ENCODE peak calls at places on chromosomes 6 and 20, in four cellular contexts. Q is transverse colon, D is PC-9, O is uterus. B is an unnamed sample. For H3K4me1, the result is how much of the 10 kb centered on the place peaks cover.

GRCh38 chr20:24382775-24383174 is 86.7 kb upstream of the SYNDIG1 start:
- DNase-seq in Q (peak), O (no peak), D (no peak), B (no peak)

GRCh38 chr20:25453035-25453810 is 45.8 kb downstream of the GINS1 start:
- DNase-seq in O (no peak), Q (no peak), D (no peak), B (peak)

GRCh38 chr6:27810768-27811298 is 101.4 kb downstream of the OR2B2 start:
- DNase-seq in Q (no peak), O (no peak), D (no peak), B (no peak)

GRCh38 chr20:52087471-52087870 is 104.1 kb downstream of the ZFP64 start:
- DNase-seq in D (no peak), O (no peak), Q (no peak), B (no peak)

GRCh38 chr6:158784505-158784904 is 34.7 kb downstream of the EZR start:
- DNase-seq in Q (no peak), O (no peak), D (peak), B (no peak)

GRCh38 chr6:37174515-37175331 is 4.8 kb downstream of the PIM1 start:
- DNase-seq in Q (no peak), D (no peak), O (no peak), B (no peak)

GRCh38 chr20:5448449-5449118 is 131.8 kb upstream of the PROKR2 start:
- DNase-seq in Q (peak), O (no peak), D (peak), B (no peak)

GRCh38 chr6:105566503-105566902 is 163.6 kb upstream of the PREP start:
- DNase-seq in Q (peak), O (no peak), D (no peak), B (no peak)

GRCh38 chr20:16115891-16116577 is 457.2 kb downstream of the KIF16B start:
- DNase-seq in Q (no peak), O (no peak), D (no peak), B (no peak)

GRCh38 chr6:108116781-108117426 is 42.4 kb upstream of the OSTM1 start:
- DNase-seq in O (no peak), Q (no peak), D (no peak), B (no peak)

GRCh38 chr6:108115598-108116058 is 41.1 kb upstream of the OSTM1 start:
- DNase-seq in Q (peak), D (peak), O (no peak), B (peak)

GRCh38 chr6:108114861-108115597 is 40.5 kb upstream of the OSTM1 start:
- DNase-seq in Q (peak), D (peak), O (peak), B (peak)

GRCh38 chr6:108117427-108118358 is 43.2 kb upstream of the OSTM1 start:
- DNase-seq in D (peak), Q (peak), O (peak), B (peak)

GRCh38 chr6:108116424-108116780 is 41.9 kb upstream of the OSTM1 start:
- DNase-seq in D (no peak), O (no peak), Q (no peak), B (no peak)
- H3K4me1 ChIP-seq in D (under half), O (under half), Q (half or more), B (under half)

GRCh38 chr6:47197672-47198640 is 111.7 kb downstream of the TNFRSF21 start:
- DNase-seq in O (no peak), D (no peak), Q (no peak), B (no peak)
- H3K4me3 ChIP-seq in O (no peak), D (peak), Q (no peak), B (no peak)

GRCh38 chr20:18299364-18299763 is 11.0 kb downstream of the ZNF133 start:
- DNase-seq in Q (no peak), D (no peak), O (no peak), B (no peak)
- H3K4me1 ChIP-seq in Q (under half), D (under half), O (under half), B (under half)

DNA sequence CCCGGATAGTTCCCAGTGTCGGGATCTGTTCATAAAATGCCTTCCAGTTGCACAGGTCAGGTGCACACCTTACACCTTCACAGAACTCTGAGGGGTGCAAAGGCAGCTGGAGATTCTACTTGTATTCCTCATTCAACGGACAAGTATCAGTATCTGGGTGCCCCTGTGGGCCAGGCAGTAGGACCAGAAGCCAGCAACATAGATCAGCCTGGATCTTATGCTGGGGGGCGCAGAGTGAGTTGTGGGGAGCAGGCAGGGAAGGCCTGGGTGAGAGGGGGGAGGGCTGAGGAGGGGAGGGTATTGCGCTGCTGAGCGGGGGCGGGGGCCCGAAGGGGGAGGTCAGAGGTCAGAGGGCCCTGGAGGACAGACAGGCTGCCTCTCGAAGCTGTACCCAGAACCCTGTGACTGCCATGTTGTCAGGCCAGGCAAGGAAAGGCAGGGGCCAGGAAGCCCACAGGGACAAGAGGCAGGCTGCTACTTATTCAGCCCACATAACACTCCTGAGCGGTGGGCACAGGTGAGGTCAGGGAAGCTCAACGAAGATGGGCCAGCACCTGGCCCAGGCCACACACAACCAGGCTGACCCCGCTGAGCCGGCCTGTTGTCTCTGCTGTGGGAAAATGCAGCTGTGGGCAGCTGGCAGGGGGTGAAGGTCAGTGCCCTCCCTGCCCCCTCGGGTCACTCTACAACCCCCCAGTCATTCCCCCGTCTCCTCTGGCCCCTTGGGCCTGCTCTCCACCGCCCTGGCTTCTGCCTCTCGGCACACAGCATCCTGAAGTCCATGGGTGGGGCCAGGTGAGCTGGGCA is 1.1 kb downstream of the OPRL1 start:
- DNase-seq in D (no peak), O (no peak), Q (no peak), B (no peak)
- H3K4me3 ChIP-seq in D (no peak), O (no peak), Q (no peak), B (no peak)

GRCh38 chr6:126055449-126055848 is 69.1 kb downstream of the TRMT11 start:
- DNase-seq in Q (no peak), D (no peak), O (no peak), B (no peak)
- H3K4me1 ChIP-seq in Q (under half), D (under half), O (under half), B (under half)

DNA sequence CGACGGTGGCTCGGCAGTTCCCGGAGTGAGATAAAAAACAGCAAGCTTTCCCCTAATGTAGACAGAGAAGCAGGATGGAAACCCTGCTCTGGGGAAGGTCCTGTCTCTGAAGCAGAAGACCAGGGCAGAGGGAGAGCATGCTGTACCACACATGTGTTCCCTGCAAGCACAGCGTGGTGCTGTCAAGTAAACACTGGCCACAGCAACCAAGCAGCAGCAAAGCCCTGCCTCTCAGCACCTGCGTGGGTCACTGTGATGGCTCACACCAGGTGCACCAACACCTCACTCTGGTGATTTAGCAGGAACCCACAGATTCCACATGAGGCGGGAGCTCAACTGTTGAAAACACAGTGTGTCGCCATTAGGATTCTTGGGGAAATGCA is 65.2 kb upstream of the TXNDC5 start:
- DNase-seq in D (peak), O (no peak), Q (peak), B (no peak)
- H3K4me3 ChIP-seq in D (peak), O (no peak), Q (peak), B (no peak)

GRCh38 chr6:42433409-42433808 is 18.3 kb downstream of the TRERF1 start:
- DNase-seq in D (no peak), Q (no peak), O (no peak), B (no peak)
- H3K4me1 ChIP-seq in D (under half), Q (under half), O (under half), B (under half)

GRCh38 chr6:86535141-86535540 is 402.2 kb upstream of the HTR1E start:
- DNase-seq in Q (no peak), O (no peak), D (no peak), B (no peak)
- H3K4me3 ChIP-seq in Q (no peak), O (no peak), D (no peak), B (no peak)

DNA sequence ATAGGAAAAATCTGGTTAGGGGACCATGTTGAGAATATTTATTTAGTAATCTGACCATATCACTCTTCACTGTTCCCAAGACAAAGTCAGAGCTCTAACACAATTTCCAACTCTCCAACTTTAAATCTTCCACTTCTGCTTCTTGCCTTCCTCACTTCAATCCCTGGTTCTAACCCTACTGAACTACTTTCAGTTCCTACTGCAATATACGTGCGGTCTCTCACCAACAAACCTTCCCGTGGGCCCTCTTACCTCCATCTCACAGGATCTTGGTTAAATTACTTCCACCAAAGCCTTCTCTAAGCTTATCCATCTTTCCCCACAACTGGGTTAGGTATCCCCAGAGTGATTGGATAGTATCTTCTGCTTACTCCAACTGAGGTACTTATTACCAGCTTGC is 8.0 kb downstream of the EIF2S2 start:
- DNase-seq in D (no peak), O (no peak), Q (no peak), B (no peak)
- H3K4me1 ChIP-seq in D (under half), O (under half), Q (under half), B (under half)